ENCODE peak calls at places on chromosomes 4 and X, in four cellular contexts. B is pancreas, A is GM23248, W is left lung. L is an unnamed sample.

GRCh38 chrX:72394518-72395163 is 88.9 kb upstream of the CITED1 start:
- DNase-seq in A (peak), B (no peak), W (no peak), L (peak)

GRCh38 chrX:49167740-49168108 is 4.0 kb upstream of the PLP2 start:
- DNase-seq in A (no peak), W (no peak), B (no peak), L (no peak)

GRCh38 chr4:32117696-32118095 is 1397.5 kb downstream of the PCDH7 start:
- DNase-seq in W (no peak), A (no peak), B (no peak), L (no peak)

GRCh38 chrX:3252744-3253143 is 93.7 kb downstream of the MXRA5 start:
- DNase-seq in W (no peak), B (no peak), A (peak), L (no peak)

GRCh38 chrX:65961714-65962113 is 78.2 kb downstream of the VSIG4 start:
- DNase-seq in A (no peak), B (no peak), W (no peak), L (no peak)

GRCh38 chrX:10011991-10012390 is 44.8 kb downstream of the CLDN34 start:
- DNase-seq in A (no peak), W (no peak), B (no peak), L (no peak)

GRCh38 chrX:13165747-13166146 is 121.3 kb upstream of the FAM9C start:
- DNase-seq in W (no peak), B (no peak), A (no peak), L (no peak)

GRCh38 chr4:26023191-26023972 is 109.4 kb downstream of the SMIM20 start:
- DNase-seq in A (peak), W (no peak), B (no peak), L (no peak)

GRCh38 chrX:1427756-1428155 is 25.0 kb downstream of the ASMTL start:
- DNase-seq in W (peak), A (no peak), B (no peak), L (no peak)

GRCh38 chr4:122855491-122855890 is 28.9 kb downstream of the FGF2 start:
- DNase-seq in W (no peak), B (no peak), A (no peak), L (no peak)

GRCh38 chrX:9522756-9523155 is 57.9 kb downstream of the TBL1X start:
- DNase-seq in A (no peak), W (no peak), B (no peak), L (no peak)

GRCh38 chr4:173195708-173196107 is 27.1 kb downstream of the GALNT7 start:
- DNase-seq in W (no peak), B (no peak), A (no peak), L (no peak)

GRCh38 chrX:123171781-123172180 is 12.3 kb upstream of the GRIA3 start:
- DNase-seq in B (no peak), A (peak), W (no peak), L (no peak)

GRCh38 chrX:86148024-86148511 is at the start of gene DACH2:
- DNase-seq in A (peak), B (peak), W (peak), L (peak)

GRCh38 chr4:124333466-124333865 is 379.1 kb downstream of the ANKRD50 start:
- DNase-seq in A (no peak), B (no peak), W (no peak), L (no peak)

GRCh38 chrX:80014141-80014940 is at the start of gene TBX22:
- DNase-seq in W (no peak), B (no peak), A (no peak), L (no peak)

GRCh38 chr4:17260395-17260907 is 251.4 kb downstream of the QDPR start:
- DNase-seq in A (no peak), W (no peak), B (no peak), L (no peak)

GRCh38 chr4:137749466-137749865 is 217.2 kb upstream of the PCDH18 start:
- DNase-seq in W (no peak), B (no peak), A (peak), L (no peak)

GRCh38 chr4:5839751-5840674 is 52.9 kb downstream of the CRMP1 start:
- DNase-seq in A (peak), B (no peak), W (no peak), L (peak)

GRCh38 chr4:161496-162284 is 37.4 kb downstream of the ZNF718 start:
- DNase-seq in B (no peak), A (peak), W (no peak), L (no peak)

GRCh38 chr4:170741856-170742255 is 652.1 kb upstream of the AADAT start:
- DNase-seq in B (no peak), A (no peak), W (no peak), L (no peak)

GRCh38 chr4:108774809-108775530 is 12.1 kb upstream of the ETNPPL start:
- DNase-seq in A (peak), W (no peak), B (peak), L (peak)

GRCh38 chrX:12137982-12138365 is 299 bp upstream of the FRMPD4 start:
- DNase-seq in W (no peak), B (no peak), A (no peak), L (no peak)

GRCh38 chrX:85619962-85620361 is 240.5 kb upstream of the POF1B start:
- DNase-seq in W (no peak), A (no peak), B (no peak), L (no peak)

GRCh38 chr4:86593726-86594558 is at the start of gene PTPN13:
- DNase-seq in B (peak), W (peak), A (peak), L (peak)

GRCh38 chrX:82961129-82961528 is 547.0 kb upstream of the POU3F4 start:
- DNase-seq in B (no peak), W (no peak), A (no peak), L (no peak)

GRCh38 chr4:76546282-76547166 is 111.5 kb downstream of the SHROOM3 start:
- DNase-seq in B (peak), A (peak), W (no peak), L (no peak)

GRCh38 chr4:148062301-148062950 is 330.5 kb downstream of the ARHGAP10 start:
- DNase-seq in W (no peak), A (no peak), B (no peak), L (no peak)

GRCh38 chrX:51976503-51976902 is 83.1 kb downstream of the MAGED1 start:
- DNase-seq in B (no peak), W (no peak), A (no peak), L (no peak)

GRCh38 chr4:152536545-152537182 is 772 bp upstream of the FBXW7 start:
- DNase-seq in W (no peak), B (no peak), A (peak), L (no peak)

GRCh38 chr4:4395849-4396627 is 9.1 kb downstream of the NSG1 start:
- DNase-seq in A (peak), B (no peak), W (peak), L (no peak)

GRCh38 chr4:145260091-145260490 is 79.7 kb upstream of the OTUD4 start:
- DNase-seq in W (no peak), A (no peak), B (no peak), L (no peak)

DNA sequence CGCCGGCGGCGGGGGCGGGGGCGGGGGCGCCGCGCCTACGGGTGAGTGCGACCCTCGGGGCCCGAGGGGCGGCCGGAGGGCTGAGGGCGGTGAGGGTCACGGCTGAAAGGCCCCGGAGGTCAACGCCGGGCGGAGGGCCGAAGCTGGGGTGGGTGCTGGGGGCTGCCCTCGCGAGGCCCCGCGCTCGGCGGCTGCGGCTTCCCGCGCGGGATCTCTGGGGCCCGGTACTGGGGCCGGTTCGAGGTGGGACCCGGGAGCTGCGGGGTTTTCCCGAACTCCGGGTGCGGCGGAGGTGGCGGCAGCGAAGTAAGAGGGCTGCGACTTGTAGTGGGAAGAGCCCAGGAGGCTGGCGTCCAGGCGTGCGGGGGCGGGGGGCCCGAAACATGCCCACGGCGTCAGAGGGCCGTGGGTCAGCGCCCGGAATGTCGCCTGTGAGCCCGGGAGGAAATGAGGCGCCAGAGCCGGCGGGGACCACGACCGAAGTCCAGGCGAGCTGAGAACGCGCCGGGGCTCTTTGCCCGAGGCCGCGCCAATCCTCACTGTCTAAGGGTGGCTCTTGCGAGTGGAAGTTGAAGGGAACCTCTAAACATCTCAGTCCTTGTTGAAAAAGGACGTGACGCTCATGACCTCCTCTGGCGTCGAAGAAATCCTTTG is 407 bp downstream of the IL13RA1 start:
- DNase-seq in B (peak), W (peak), A (peak), L (peak)
- H3K4me3 ChIP-seq in B (peak), W (peak), A (peak), L (peak)

GRCh38 chrX:78693547-78693946 is 34.4 kb upstream of the RTL3 start:
- DNase-seq in A (no peak), W (no peak), B (no peak), L (no peak)

DNA sequence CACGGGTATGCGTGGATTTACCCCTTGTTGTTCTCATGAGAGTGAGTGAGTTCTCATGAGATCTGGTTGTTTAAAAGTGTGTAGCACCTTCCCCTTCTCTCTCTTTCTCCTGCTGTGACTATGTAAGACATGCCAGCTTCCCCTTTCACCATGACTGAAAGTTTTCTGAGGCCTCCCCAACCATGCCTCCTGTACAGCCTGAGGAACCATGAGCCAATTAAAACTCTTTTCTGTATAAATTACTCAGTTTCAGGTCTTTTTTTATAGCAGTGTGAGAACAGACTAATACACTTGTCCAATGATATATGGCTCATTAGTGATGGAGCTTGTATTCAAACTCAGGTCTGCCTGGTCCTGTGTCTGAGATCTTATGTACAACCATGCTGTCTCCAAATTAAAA is 28.5 kb upstream of the RTL3 start:
- DNase-seq in W (no peak), B (no peak), A (no peak), L (no peak)
- H3K27ac ChIP-seq in W (no peak), B (no peak), A (no peak), L (no peak)

DNA sequence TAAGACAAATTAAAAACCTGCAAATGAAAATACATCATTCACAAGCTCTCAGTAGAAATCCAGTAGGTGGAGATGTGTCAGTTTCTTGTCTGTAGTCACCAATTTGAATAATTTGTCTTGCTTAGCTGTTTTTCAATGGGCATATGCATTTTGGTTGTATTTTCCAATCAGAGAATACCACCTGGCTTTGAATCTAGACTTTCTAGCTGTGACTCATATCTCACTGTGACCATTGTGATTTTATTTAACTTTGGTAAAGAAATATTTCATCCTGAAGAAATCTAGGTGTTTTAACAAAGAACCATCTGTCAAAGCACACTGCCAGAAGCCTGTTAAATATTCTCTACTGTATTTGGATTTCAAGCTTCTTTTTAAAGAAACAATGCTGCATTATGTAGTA is 1650.6 kb upstream of the IGFBP7 start:
- DNase-seq in B (no peak), W (no peak), A (no peak), L (no peak)
- H3K4me3 ChIP-seq in B (no peak), W (no peak), A (no peak), L (no peak)

GRCh38 chr4:105116616-105117319 is 29.9 kb upstream of the TET2 start:
- DNase-seq in W (no peak), B (no peak), A (no peak), L (no peak)
- H3K27ac ChIP-seq in W (no peak), B (no peak), A (no peak), L (no peak)

GRCh38 chrX:152937236-152937635 is 39.4 kb downstream of the ZNF185 start:
- DNase-seq in A (no peak), B (no peak), W (no peak), L (no peak)
- H3K4me3 ChIP-seq in A (no peak), B (no peak), W (no peak), L (no peak)

GRCh38 chrX:119410854-119411253 is 11.7 kb downstream of the SLC25A43 start:
- DNase-seq in B (no peak), W (no peak), A (no peak), L (no peak)

GRCh38 chrX:119406739-119407138 is 7.6 kb downstream of the SLC25A43 start:
- DNase-seq in B (no peak), W (no peak), A (peak), L (no peak)

GRCh38 chrX:119411959-119412358 is 12.8 kb downstream of the SLC25A43 start:
- DNase-seq in A (no peak), W (no peak), B (no peak), L (no peak)

GRCh38 chrX:119407681-119408080 is 8.5 kb downstream of the SLC25A43 start:
- DNase-seq in B (no peak), W (no peak), A (peak), L (no peak)

DNA sequence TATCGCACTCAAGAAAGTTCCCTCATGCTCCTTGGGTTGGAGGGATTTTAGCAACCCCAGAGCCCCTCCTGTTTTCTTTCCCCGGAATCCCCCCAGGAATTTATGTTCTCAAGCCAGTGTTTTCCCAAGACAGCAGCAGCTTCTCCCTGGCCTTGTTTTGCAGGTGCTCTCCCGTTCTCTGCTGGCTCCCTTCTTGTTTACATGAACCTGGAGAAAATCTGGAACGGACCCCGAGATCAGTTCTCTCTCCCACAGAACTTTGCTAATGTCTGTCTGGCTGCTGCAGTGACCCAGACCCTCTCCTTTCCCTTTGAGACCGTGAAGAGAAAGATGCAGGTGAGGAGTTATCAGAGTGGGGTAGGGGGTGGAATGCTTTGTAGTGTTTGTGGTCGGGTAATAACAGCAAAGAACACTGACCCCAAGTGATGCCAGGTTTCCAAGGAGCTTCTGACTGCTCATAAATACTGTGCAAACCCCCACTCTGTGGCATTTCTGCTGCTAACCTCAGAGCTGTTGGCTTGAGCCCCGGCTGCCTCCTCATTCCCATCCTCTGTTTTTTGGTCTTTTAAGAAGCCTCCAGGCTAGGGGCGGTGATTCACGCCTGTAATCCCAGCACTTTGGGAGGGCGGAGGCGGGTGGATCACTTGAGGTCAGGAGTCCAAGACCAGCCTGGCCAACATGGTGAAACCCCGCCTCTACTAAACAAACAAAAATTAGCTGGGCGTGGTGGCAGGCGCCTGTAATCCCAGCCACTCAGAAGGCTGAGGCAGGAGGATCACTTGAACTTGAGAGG is 11.1 kb downstream of the SLC25A43 start:
- DNase-seq in B (peak), A (peak), W (peak), L (no peak)
- H3K27ac ChIP-seq in B (no peak), A (peak), W (no peak), L (no peak)

GRCh38 chrX:75210602-75211001 is 54.5 kb upstream of the ABCB7 start:
- DNase-seq in B (no peak), W (no peak), A (no peak), L (no peak)
- H3K4me3 ChIP-seq in B (no peak), W (no peak), A (no peak), L (no peak)